ENCODE peak calls at places on chromosomes 13 and 19, in nine cellular contexts. K, P, V, R, G, F, T, B and L are unnamed samples.

GRCh38 chr19:33678796-33679195 is 57.0 kb downstream of the CHST8 start:
- DNase-seq in K (no peak), P (no peak), V (no peak), R (no peak), G (no peak), F (no peak), T (no peak), B (no peak), L (no peak)

GRCh38 chr13:28147489-28147888 is 9.1 kb downstream of the PAN3 start:
- DNase-seq in K (no peak), P (no peak), V (no peak), R (no peak), G (peak; percentile 24), F (no peak), T (no peak), B (no peak), L (peak; percentile 70)

GRCh38 chr19:12090807-12091206 is 26.3 kb downstream of the ZNF844 start:
- DNase-seq in K (peak; percentile 83), P (peak; percentile 67), V (peak; percentile 10), R (peak; percentile 63), G (peak; percentile 81), F (peak; percentile 30), T (peak; percentile 57), B (peak; percentile 64), L (peak; percentile 10)

GRCh38 chr19:13757805-13758772 is 6.2 kb upstream of the MRI1 start:
- DNase-seq in K (no peak), P (no peak), V (no peak), R (no peak), G (no peak), F (no peak), T (no peak), B (no peak), L (no peak)

GRCh38 chr19:37333457-37333856 is 37.4 kb upstream of the ZNF527 start:
- DNase-seq in K (no peak), P (no peak), V (no peak), R (no peak), G (no peak), F (no peak), T (no peak), B (no peak), L (peak; percentile 18)

GRCh38 chr19:23116802-23117571 is at the start of gene ZNF730:
- DNase-seq in K (peak; percentile 88), P (peak; percentile 37), V (no peak), R (peak; percentile 29), G (peak; percentile 81), F (peak; percentile 41), T (peak; percentile 33), B (peak; percentile 23), L (peak; percentile 80)

GRCh38 chr19:31279436-31279765 is 69.8 kb downstream of the TSHZ3 start:
- DNase-seq in K (no peak), P (no peak), V (no peak), R (no peak), G (no peak), F (no peak), T (no peak), B (no peak), L (no peak)

GRCh38 chr19:17405250-17406038 is at the start of gene BST2:
- DNase-seq in K (peak; percentile 71), P (peak; percentile 65), V (no peak), R (no peak), G (no peak), F (peak; percentile 74), T (peak; percentile 46), B (peak; percentile 78), L (no peak)

GRCh38 chr13:80341098-80341701 is at the start of gene SPRY2:
- DNase-seq in K (peak; percentile 97), P (peak; percentile 93), V (peak; percentile 74), R (peak; percentile 93), G (peak; percentile 98), F (peak; percentile 40), T (peak; percentile 94), B (peak; percentile 95), L (peak; percentile 93)

GRCh38 chr19:19595171-19595701 is 23.3 kb downstream of the PBX4 start:
- DNase-seq in K (no peak), P (no peak), V (no peak), R (no peak), G (peak; percentile 40), F (no peak), T (no peak), B (peak; percentile 76), L (no peak)

GRCh38 chr13:92716749-92717148 is 509.9 kb upstream of the GPC6 start:
- DNase-seq in K (no peak), P (no peak), V (no peak), R (no peak), G (peak; percentile 20), F (no peak), T (no peak), B (no peak), L (peak; percentile 2)

GRCh38 chr13:38769526-38769925 is 82.6 kb downstream of the FREM2 start:
- DNase-seq in K (no peak), P (no peak), V (no peak), R (no peak), G (no peak), F (no peak), T (no peak), B (no peak), L (no peak)

GRCh38 chr19:38678891-38679494 is 31.5 kb downstream of the ACTN4 start:
- DNase-seq in K (no peak), P (no peak), V (no peak), R (no peak), G (no peak), F (no peak), T (no peak), B (no peak), L (no peak)

GRCh38 chr19:38675611-38676010 is 28.2 kb downstream of the ACTN4 start:
- DNase-seq in K (no peak), P (no peak), V (no peak), R (no peak), G (no peak), F (no peak), T (no peak), B (no peak), L (no peak)

GRCh38 chr19:38678217-38678890 is 30.9 kb downstream of the ACTN4 start:
- DNase-seq in K (no peak), P (no peak), V (no peak), R (no peak), G (no peak), F (no peak), T (no peak), B (no peak), L (no peak)

GRCh38 chr19:38676023-38676877 is 28.8 kb downstream of the ACTN4 start:
- DNase-seq in K (no peak), P (no peak), V (no peak), R (no peak), G (peak; percentile 48), F (no peak), T (no peak), B (no peak), L (peak; percentile 66)

GRCh38 chr19:38676878-38677646 is 29.6 kb downstream of the ACTN4 start:
- DNase-seq in K (no peak), P (no peak), V (no peak), R (no peak), G (no peak), F (no peak), T (no peak), B (no peak), L (no peak)
- H3K4me1 ChIP-seq in K (peaks cover 32% of the 10 kb centered on the region), P (peaks cover 85% of the 10 kb centered on the region), V (peaks cover 92% of the 10 kb centered on the region), R (peaks cover 58% of the 10 kb centered on the region), G (peaks cover 26% of the 10 kb centered on the region), F (peaks cover 75% of the 10 kb centered on the region), T (peaks cover 96% of the 10 kb centered on the region), B (peaks cover 91% of the 10 kb centered on the region), L (peaks cover 69% of the 10 kb centered on the region)

GRCh38 chr19:46209051-46209450 is 20.5 kb upstream of the IGFL1 start:
- DNase-seq in K (no peak), P (no peak), V (no peak), R (no peak), G (no peak), F (no peak), T (no peak), B (no peak), L (no peak)
- H3K4me1 ChIP-seq in K (peaks cover 14% of the 10 kb centered on the region), P (peaks cover 5% of the 10 kb centered on the region), V (no peaks in the 10 kb centered on the region), R (no peaks in the 10 kb centered on the region), G (peaks cover 10% of the 10 kb centered on the region), F (no peaks in the 10 kb centered on the region), T (peaks cover 29% of the 10 kb centered on the region), B (peaks cover 28% of the 10 kb centered on the region), L (peaks cover 72% of the 10 kb centered on the region)

GRCh38 chr19:4913996-4914735 is 4.9 kb downstream of the UHRF1 start:
- DNase-seq in K (no peak), P (no peak), V (no peak), R (no peak), G (peak; percentile 12), F (peak; percentile 51), T (no peak), B (no peak), L (no peak)

GRCh38 chr19:4911314-4911713 is 2.0 kb downstream of the UHRF1 start:
- DNase-seq in K (no peak), P (no peak), V (no peak), R (no peak), G (peak; percentile 43), F (no peak), T (no peak), B (no peak), L (no peak)

GRCh38 chr19:4911786-4912672 is 2.7 kb downstream of the UHRF1 start:
- DNase-seq in K (peak; percentile 57), P (peak; percentile 26), V (peak; percentile 89), R (no peak), G (peak; percentile 98), F (peak; percentile 65), T (peak; percentile 32), B (peak; percentile 41), L (peak; percentile 99)

GRCh38 chr19:4914736-4915501 is 5.6 kb downstream of the UHRF1 start:
- DNase-seq in K (no peak), P (no peak), V (no peak), R (no peak), G (peak; percentile 85), F (peak; percentile 64), T (no peak), B (peak; percentile 71), L (peak; percentile 93)

GRCh38 chr19:4916292-4917082 is 7.2 kb downstream of the UHRF1 start:
- DNase-seq in K (no peak), P (no peak), V (no peak), R (no peak), G (no peak), F (peak; percentile 47), T (no peak), B (peak; percentile 26), L (no peak)
- H3K4me1 ChIP-seq in K (no peaks in the 10 kb centered on the region), P (peaks cover 7% of the 10 kb centered on the region), V (peaks cover 24% of the 10 kb centered on the region), R (no peaks in the 10 kb centered on the region), G (peaks cover 21% of the 10 kb centered on the region), F (peaks cover 44% of the 10 kb centered on the region), T (peaks cover 8% of the 10 kb centered on the region), B (peaks cover 9% of the 10 kb centered on the region), L (peaks cover 48% of the 10 kb centered on the region)

DNA sequence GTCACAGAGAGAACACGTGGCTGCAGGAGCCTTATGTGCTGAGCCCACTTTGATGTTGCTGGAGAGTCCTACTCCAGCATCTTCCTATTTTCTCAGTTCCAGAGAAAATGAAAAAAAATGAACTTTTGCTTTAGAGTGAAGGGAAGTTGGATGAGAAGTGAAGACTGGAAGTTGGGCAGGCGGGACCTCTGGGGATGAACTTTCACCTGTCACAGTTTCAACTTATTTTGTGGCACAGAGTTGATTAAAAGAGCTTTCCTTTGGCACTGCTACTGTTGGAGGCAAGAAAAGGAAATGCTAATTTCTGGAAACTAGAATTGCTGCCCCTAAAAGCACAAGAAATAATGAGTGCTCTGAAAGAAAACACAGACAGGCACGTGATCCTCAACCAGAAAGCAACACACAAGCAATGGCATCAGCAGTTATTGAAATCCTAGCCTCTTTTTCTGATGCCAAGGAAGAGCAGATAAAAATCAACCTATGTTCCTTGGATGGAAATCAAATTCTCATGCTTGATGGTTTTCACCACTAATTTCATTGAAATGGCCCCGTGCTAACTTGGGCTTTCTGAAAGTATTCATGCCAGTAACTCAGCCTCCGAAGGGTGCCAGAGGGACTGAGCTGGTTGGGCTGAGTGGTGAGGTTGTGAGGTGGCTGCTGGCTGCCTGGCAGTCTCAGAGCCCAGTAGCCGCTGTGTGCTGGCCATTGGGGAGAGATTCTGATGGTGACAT is 309.5 kb downstream of the DCT start:
- DNase-seq in K (no peak), P (peak; percentile 26), V (no peak), R (peak; percentile 22), G (peak; percentile 40), F (no peak), T (no peak), B (no peak), L (no peak)
- H3K4me1 ChIP-seq in K (no peaks in the 10 kb centered on the region), P (no peaks in the 10 kb centered on the region), V (no peaks in the 10 kb centered on the region), R (peaks cover 10% of the 10 kb centered on the region), G (peaks cover 52% of the 10 kb centered on the region), F (no peaks in the 10 kb centered on the region), T (peaks cover 5% of the 10 kb centered on the region), B (no peaks in the 10 kb centered on the region), L (no peaks in the 10 kb centered on the region)